ENCODE peak calls at places on chromosomes 5 and 9, in six cellular contexts. X is WERI-Rb-1, R is aorta, I is ovary, Y is adrenal gland, H is pancreas. P is an unnamed sample.

GRCh38 chr5:23419115-23419514 is 88.3 kb upstream of the PRDM9 start:
- DNase-seq in X (no peak), R (no peak), I (no peak), Y (no peak), H (no peak), P (peak; percentile 8)

GRCh38 chr9:32783168-32783891 is at the start of gene TMEM215:
- DNase-seq in X (peak; percentile 70), R (no peak), I (no peak), Y (no peak), H (peak; percentile 57), P (peak; percentile 86)

GRCh38 chr9:128593039-128593438 is 40.7 kb downstream of the SPTAN1 start:
- DNase-seq in X (no peak), R (no peak), I (no peak), Y (no peak), H (no peak), P (no peak)

GRCh38 chr5:105150324-105150723 is 1587.7 kb upstream of the NUDT12 start:
- DNase-seq in X (no peak), R (no peak), I (no peak), Y (no peak), H (no peak), P (no peak)

GRCh38 chr9:4299006-4299795 is 667 bp downstream of the GLIS3 start:
- DNase-seq in X (peak; percentile 8), R (peak; percentile 81), I (peak; percentile 66), Y (peak; percentile 27), H (peak; percentile 73), P (peak; percentile 78)

GRCh38 chr5:150038547-150038946 is 38.0 kb downstream of the HMGXB3 start:
- DNase-seq in X (no peak), R (no peak), I (no peak), Y (no peak), H (no peak), P (no peak)

GRCh38 chr9:135990468-135991429 is 29.6 kb upstream of the UBAC1 start:
- DNase-seq in X (peak; percentile 82), R (peak; percentile 86), I (peak; percentile 54), Y (peak; percentile 88), H (no peak), P (peak; percentile 97)

GRCh38 chr5:58019614-58020013 is 440.3 kb downstream of the PLK2 start:
- DNase-seq in X (no peak), R (peak; percentile 71), I (peak; percentile 24), Y (peak; percentile 64), H (no peak), P (no peak)

GRCh38 chr5:180618830-180619562 is 27.7 kb upstream of the SCGB3A1 start:
- DNase-seq in X (peak; percentile 64), R (no peak), I (no peak), Y (no peak), H (no peak), P (peak; percentile 98)

GRCh38 chr5:90344693-90345092 is 64.9 kb downstream of the CETN3 start:
- DNase-seq in X (no peak), R (no peak), I (no peak), Y (no peak), H (no peak), P (no peak)

GRCh38 chr9:128087262-128087661 is 19.2 kb downstream of the SLC25A25 start:
- DNase-seq in X (no peak), R (no peak), I (no peak), Y (no peak), H (no peak), P (no peak)

GRCh38 chr9:109976328-109976702 is 196.3 kb downstream of the PALM2AKAP2 start:
- DNase-seq in X (no peak), R (no peak), I (no peak), Y (no peak), H (no peak), P (no peak)

GRCh38 chr5:34002629-34003328 is 5.1 kb downstream of the AMACR start:
- DNase-seq in X (no peak), R (no peak), I (no peak), Y (no peak), H (no peak), P (no peak)

GRCh38 chr9:35520404-35520790 is 30.5 kb downstream of the RUSC2 start:
- DNase-seq in X (no peak), R (no peak), I (no peak), Y (no peak), H (no peak), P (no peak)

GRCh38 chr5:35136386-35136785 is 88.6 kb upstream of the AGXT2 start:
- DNase-seq in X (no peak), R (no peak), I (no peak), Y (no peak), H (no peak), P (no peak)

GRCh38 chr9:107483666-107484065 is 5.9 kb downstream of the KLF4 start:
- DNase-seq in X (no peak), R (no peak), I (no peak), Y (no peak), H (no peak), P (no peak)

GRCh38 chr5:35031276-35031675 is 16.5 kb downstream of the AGXT2 start:
- DNase-seq in X (no peak), R (no peak), I (no peak), Y (no peak), H (no peak), P (peak; percentile 6)

GRCh38 chr5:126477681-126478117 is 54.5 kb downstream of the GRAMD2B start:
- DNase-seq in X (no peak), R (no peak), I (peak; percentile 56), Y (peak; percentile 70), H (no peak), P (no peak)

GRCh38 chr5:142325677-142326479 is 1.1 kb upstream of the SPRY4 start:
- DNase-seq in X (peak; percentile 91), R (peak; percentile 82), I (peak; percentile 30), Y (peak; percentile 72), H (peak; percentile 69), P (peak; percentile 90)

GRCh38 chr5:96597441-96598020 is 64.6 kb upstream of the CAST start:
- DNase-seq in X (no peak), R (no peak), I (no peak), Y (no peak), H (no peak), P (no peak)

GRCh38 chr5:14183187-14183939 is 40.2 kb downstream of the TRIO start:
- DNase-seq in X (no peak), R (no peak), I (no peak), Y (no peak), H (no peak), P (no peak)

GRCh38 chr5:111512026-111512405 is 319 bp downstream of the STARD4 start:
- DNase-seq in X (no peak), R (no peak), I (peak; percentile 50), Y (no peak), H (no peak), P (peak; percentile 70)

GRCh38 chr5:119270121-119270565 is 85.7 kb upstream of the TNFAIP8 start:
- DNase-seq in X (no peak), R (no peak), I (no peak), Y (no peak), H (no peak), P (no peak)

GRCh38 chr5:142703153-142703552 is 17.3 kb upstream of the FGF1 start:
- DNase-seq in X (no peak), R (no peak), I (no peak), Y (no peak), H (no peak), P (no peak)

GRCh38 chr5:127988149-127988755 is 95.3 kb upstream of the SLC12A2 start:
- DNase-seq in X (no peak), R (no peak), I (no peak), Y (no peak), H (no peak), P (no peak)

GRCh38 chr9:38339087-38339486 is 53.4 kb upstream of the ALDH1B1 start:
- DNase-seq in X (no peak), R (no peak), I (no peak), Y (peak; percentile 84), H (no peak), P (no peak)

GRCh38 chr5:180495292-180495691 is 1.1 kb downstream of the CNOT6 start:
- DNase-seq in X (no peak), R (peak; percentile 3), I (no peak), Y (no peak), H (no peak), P (no peak)

GRCh38 chr5:93677344-93678021 is 63.9 kb downstream of the POU5F2 start:
- DNase-seq in X (peak; percentile 77), R (no peak), I (peak; percentile 48), Y (peak; percentile 31), H (no peak), P (peak; percentile 12)

GRCh38 chr5:154385236-154385512 is 60.6 kb upstream of the SAP30L start:
- DNase-seq in X (no peak), R (no peak), I (no peak), Y (no peak), H (no peak), P (no peak)

DNA sequence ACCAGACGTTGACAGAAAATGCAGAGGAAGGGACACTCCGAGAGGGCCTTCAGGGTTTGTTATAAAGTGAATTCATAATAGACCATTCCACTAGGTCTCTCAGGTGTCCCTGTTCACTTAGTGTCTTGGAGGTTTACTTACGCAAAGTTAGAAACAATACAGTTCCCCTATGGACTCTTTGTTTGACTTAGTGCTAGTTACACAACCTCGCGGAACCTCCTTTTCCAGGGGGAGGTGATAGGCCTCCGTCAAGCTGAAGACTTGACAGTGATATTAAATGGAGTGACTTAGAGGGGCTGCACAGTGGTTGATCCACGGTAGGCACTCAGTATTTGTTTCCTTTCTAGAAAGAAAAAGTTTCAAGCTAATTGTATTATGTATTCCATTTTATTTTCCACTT is 1.3 kb downstream of the CCT5 start:
- DNase-seq in X (no peak), R (no peak), I (no peak), Y (no peak), H (no peak), P (no peak)
- H3K4me3 ChIP-seq in X (peak overlapping the region; percentile 94), R (peak overlapping the region; percentile 23), I (peak overlapping the region; percentile 86), Y (peak overlapping the region; percentile 75), H (peak overlapping the region; percentile 98), P (peak overlapping the region; percentile 98)

GRCh38 chr9:134187821-134188420 is 23.6 kb upstream of the RNU6ATAC start:
- DNase-seq in X (no peak), R (peak; percentile 62), I (no peak), Y (peak; percentile 8), H (peak; percentile 43), P (peak; percentile 43)
- H3K27me3 ChIP-seq in X (no peaks in the 10 kb centered on the region), R (no peaks in the 10 kb centered on the region), I (no peaks in the 10 kb centered on the region), Y (no peaks in the 10 kb centered on the region), H (peaks cover 5% of the 10 kb centered on the region), P (peaks cover 2% of the 10 kb centered on the region)

GRCh38 chr9:79616971-79617370 is 45.2 kb downstream of the TLE4 start:
- DNase-seq in X (no peak), R (no peak), I (peak; percentile 58), Y (peak; percentile 20), H (no peak), P (no peak)
- H3K4me3 ChIP-seq in X (no peak overlapping the region), R (no peak overlapping the region), I (no peak overlapping the region), Y (no peak overlapping the region), H (no peak overlapping the region), P (no peak overlapping the region)

GRCh38 chr9:97863314-97863713 is 10.3 kb downstream of the FOXE1 start:
- DNase-seq in X (no peak), R (no peak), I (no peak), Y (no peak), H (no peak), P (no peak)

GRCh38 chr9:97860451-97861147 is 7.6 kb downstream of the FOXE1 start:
- DNase-seq in X (no peak), R (no peak), I (no peak), Y (no peak), H (no peak), P (no peak)

GRCh38 chr9:97858826-97859225 is 5.8 kb downstream of the FOXE1 start:
- DNase-seq in X (no peak), R (no peak), I (no peak), Y (no peak), H (no peak), P (no peak)

GRCh38 chr9:97859346-97859745 is 6.3 kb downstream of the FOXE1 start:
- DNase-seq in X (no peak), R (no peak), I (no peak), Y (no peak), H (no peak), P (no peak)

GRCh38 chr9:97861148-97861475 is 8.1 kb downstream of the FOXE1 start:
- DNase-seq in X (no peak), R (no peak), I (no peak), Y (no peak), H (no peak), P (no peak)
- H3K27me3 ChIP-seq in X (no peaks in the 10 kb centered on the region), R (peaks cover 2% of the 10 kb centered on the region), I (no peaks in the 10 kb centered on the region), Y (peaks cover 38% of the 10 kb centered on the region), H (peaks cover 7% of the 10 kb centered on the region), P (peaks cover 58% of the 10 kb centered on the region)

P was measured in H7.